ENCODE peak calls at places on chromosome 14, in ten cellular contexts. V is pancreas, X is tibial nerve, D is HCT116, I is cardiac muscle cell, K is endothelial cell of umbilical vein, T is neural progenitor cell, E is A549, M is Panc1, B is psoas muscle. L is an unnamed sample.

GRCh38 chr14:78029471-78030372 is 140.5 kb upstream of the NRXN3 start:
- DNase-seq in T (peak), K (no peak), I (no peak), B (no peak), X (no peak), M (no peak), E (no peak), D (no peak), V (no peak), L (peak)

GRCh38 chr14:50233335-50234250 is 2.2 kb upstream of the SOS2 start:
- DNase-seq in I (no peak), X (no peak), B (no peak), T (no peak), V (no peak), M (no peak), D (no peak), K (no peak), E (no peak), L (no peak)

GRCh38 chr14:75647650-75648049 is 13.0 kb downstream of the ERG28 start:
- DNase-seq in V (no peak), I (no peak), D (no peak), K (peak), E (no peak), M (no peak), X (peak), B (no peak), T (no peak), L (no peak)

GRCh38 chr14:52046376-52046917 is 22.4 kb downstream of the NID2 start:
- DNase-seq in X (no peak), M (no peak), I (no peak), K (no peak), E (no peak), D (no peak), V (no peak), B (no peak), T (no peak), L (no peak)

GRCh38 chr14:76977793-76978730 is 50.4 kb downstream of the IRF2BPL start:
- DNase-seq in V (no peak), K (no peak), I (no peak), B (peak), X (peak), M (no peak), T (no peak), E (no peak), D (no peak), L (peak)

GRCh38 chr14:75090353-75090752 is 20.9 kb downstream of the ZC2HC1C start:
- DNase-seq in D (no peak), K (peak), X (no peak), T (no peak), I (no peak), V (no peak), M (no peak), E (no peak), B (no peak), L (no peak)

GRCh38 chr14:35370969-35371368 is 33.6 kb downstream of the NFKBIA start:
- DNase-seq in I (no peak), D (no peak), K (no peak), B (no peak), T (no peak), M (no peak), E (no peak), X (no peak), V (no peak), L (no peak)

GRCh38 chr14:104694991-104695659 is 5.7 kb downstream of the INF2 start:
- DNase-seq in T (no peak), M (no peak), I (no peak), D (no peak), X (no peak), V (no peak), K (no peak), E (no peak), B (no peak), L (no peak)

GRCh38 chr14:89924224-89924623 is 30.3 kb downstream of the EFCAB11 start:
- DNase-seq in X (no peak), K (no peak), D (no peak), E (no peak), I (no peak), T (no peak), V (no peak), B (no peak), M (no peak), L (no peak)

GRCh38 chr14:23571701-23572523 is 4.3 kb upstream of the AP1G2 start:
- DNase-seq in T (no peak), V (no peak), I (no peak), E (no peak), B (no peak), D (no peak), M (no peak), K (no peak), X (no peak), L (no peak)

GRCh38 chr14:104086661-104087461 is 1.4 kb downstream of the ASPG start:
- DNase-seq in V (peak), I (no peak), X (no peak), B (no peak), T (no peak), K (no peak), E (no peak), D (no peak), M (no peak), L (no peak)

GRCh38 chr14:87017335-87017734 is 975.6 kb downstream of the GALC start:
- DNase-seq in I (no peak), V (no peak), T (peak), D (no peak), X (no peak), B (no peak), E (no peak), M (no peak), K (no peak), L (no peak)

GRCh38 chr14:80523518-80524117 is 312.3 kb upstream of the DIO2 start:
- DNase-seq in M (no peak), I (no peak), B (no peak), K (peak), E (no peak), V (no peak), D (no peak), X (no peak), T (no peak), L (no peak)

GRCh38 chr14:23610815-23611289 is 25.3 kb upstream of the DHRS2 start:
- DNase-seq in M (no peak), T (no peak), D (no peak), E (no peak), K (no peak), B (no peak), X (no peak), I (no peak), V (no peak), L (no peak)

GRCh38 chr14:105502446-105503295 is 11.6 kb downstream of the TEDC1 start:
- DNase-seq in D (no peak), E (no peak), X (no peak), K (no peak), V (no peak), I (no peak), M (no peak), T (no peak), B (no peak), L (peak)

GRCh38 chr14:105071942-105072341 is 6.7 kb upstream of the GPR132 start:
- DNase-seq in M (no peak), T (no peak), X (no peak), I (no peak), D (no peak), E (no peak), V (no peak), B (no peak), K (no peak), L (no peak)

GRCh38 chr14:68668028-68668427 is 124.8 kb downstream of the ZFP36L1 start:
- DNase-seq in X (no peak), V (no peak), B (no peak), T (no peak), K (no peak), D (no peak), I (no peak), E (no peak), M (no peak), L (no peak)

GRCh38 chr14:99523661-99524050 is 42.4 kb downstream of the CCNK start:
- DNase-seq in T (no peak), B (no peak), I (no peak), K (no peak), M (no peak), V (no peak), D (no peak), E (no peak), X (no peak), L (no peak)

GRCh38 chr14:99522025-99522401 is 40.8 kb downstream of the CCNK start:
- DNase-seq in I (no peak), E (no peak), X (no peak), V (no peak), T (no peak), B (peak), M (no peak), K (no peak), D (no peak), L (no peak)

GRCh38 chr14:99521176-99522024 is 40.2 kb downstream of the CCNK start:
- DNase-seq in K (no peak), X (no peak), V (no peak), D (no peak), B (peak), T (no peak), E (no peak), M (no peak), I (no peak), L (no peak)

GRCh38 chr14:99522934-99523660 is 41.9 kb downstream of the CCNK start:
- DNase-seq in V (no peak), K (no peak), M (no peak), B (peak), T (peak), X (no peak), E (no peak), I (peak), D (no peak), L (peak)

GRCh38 chr14:99522457-99522891 is 41.3 kb downstream of the CCNK start:
- DNase-seq in B (peak), X (no peak), T (peak), D (no peak), K (peak), V (no peak), E (peak), M (no peak), I (no peak), L (no peak)
- H3K27ac ChIP-seq in B (no peak), X (no peak), T (peak), D (no peak), K (no peak), V (no peak), E (peak), M (peak), I (peak), L (no peak)

GRCh38 chr14:92426237-92426636 is 87.3 kb upstream of the RIN3 start:
- DNase-seq in E (no peak), B (no peak), K (no peak), X (no peak), T (no peak), I (no peak), D (no peak), M (no peak), V (no peak), L (no peak)
- H3K4me3 ChIP-seq in E (no peak), B (no peak), K (no peak), X (no peak), T (no peak), I (no peak), D (no peak), M (no peak), V (no peak), L (no peak)

GRCh38 chr14:73741386-73741875 is 27.2 kb upstream of the PNMA1 start:
- DNase-seq in I (no peak), D (no peak), B (peak), T (peak), K (peak), X (peak), E (peak), M (no peak), V (no peak), L (peak)
- TF ChIP-seq CTCF in I (no peak), D (no peak), B (no peak), T (no peak), K (no peak), X (no peak), E (no peak), M (no peak), V (no peak), L (no peak)

GRCh38 chr14:22560638-22561365 is 28.2 kb downstream of the DAD1 start:
- DNase-seq in B (no peak), V (peak), X (no peak), E (no peak), M (no peak), I (no peak), D (no peak), T (no peak), K (no peak), L (no peak)
- H3K27ac ChIP-seq in B (no peak), V (peak), X (peak), E (no peak), M (no peak), I (no peak), D (no peak), T (no peak), K (no peak), L (peak)

GRCh38 chr14:32701475-32701874 is 237.2 kb upstream of the NPAS3 start:
- DNase-seq in D (no peak), T (no peak), V (no peak), X (no peak), I (no peak), K (no peak), M (no peak), B (no peak), E (no peak), L (no peak)

GRCh38 chr14:32703246-32703645 is 235.4 kb upstream of the NPAS3 start:
- DNase-seq in I (no peak), T (no peak), K (peak), B (no peak), M (no peak), E (no peak), X (peak), D (no peak), V (no peak), L (no peak)

GRCh38 chr14:32702088-32702487 is 236.6 kb upstream of the NPAS3 start:
- DNase-seq in I (no peak), X (no peak), E (no peak), K (no peak), B (no peak), D (no peak), V (no peak), T (no peak), M (no peak), L (no peak)

GRCh38 chr14:32698831-32699230 is 239.8 kb upstream of the NPAS3 start:
- DNase-seq in V (no peak), D (no peak), K (no peak), X (no peak), M (no peak), T (no peak), B (no peak), I (no peak), E (no peak), L (no peak)

GRCh38 chr14:32702571-32702970 is 236.1 kb upstream of the NPAS3 start:
- DNase-seq in M (no peak), B (peak), K (peak), T (peak), X (peak), I (peak), D (no peak), E (no peak), V (no peak), L (peak)
- H3K4me3 ChIP-seq in M (no peak), B (no peak), K (no peak), T (no peak), X (no peak), I (no peak), D (no peak), E (no peak), V (no peak), L (no peak)

DNA sequence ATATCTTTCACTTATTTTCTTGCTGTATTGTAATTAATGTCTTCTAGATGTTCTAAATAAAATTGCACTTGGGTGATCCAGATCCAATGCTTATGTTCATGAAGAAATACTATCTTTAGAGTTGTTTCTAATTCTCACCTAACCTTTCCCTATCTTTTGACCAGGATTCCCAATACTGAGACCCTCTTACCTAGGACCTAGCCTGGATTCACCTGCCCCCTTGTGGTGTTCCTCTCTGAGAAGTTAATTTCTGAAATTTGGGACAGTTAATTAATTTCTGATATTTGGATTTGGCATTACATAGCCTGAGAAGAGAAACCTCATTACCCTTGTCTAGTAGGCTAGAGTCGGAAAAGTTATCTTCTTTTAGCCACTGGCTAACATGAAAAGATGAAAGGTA is 29.5 kb downstream of the FOXA1 start:
- DNase-seq in V (no peak), I (no peak), B (no peak), K (no peak), T (peak), D (no peak), E (no peak), X (no peak), M (no peak), L (no peak)
- TF ChIP-seq CTCF in V (no peak), I (peak), B (no peak), K (no peak), T (peak), D (peak), E (peak), X (no peak), M (peak), L (peak)